ENCODE peak calls at places on chromosome 16, in seven cellular contexts. One of them, this sample, is unnamed.

GRCh38 chr16:49876716-49877129 is 20.8 kb upstream of the ZNF423 start:
- DNase-seq in AG04450: no peak
- DNase-seq in HCT116: no peak
- DNase-seq in GM12865: peak; percentile 44
- DNase-seq in upper lobe of right lung: peak; percentile 83
- DNase-seq in fibroblast of the aortic adventitia: no peak
- DNase-seq in body of pancreas: peak; percentile 86
- DNase-seq in this sample: no peak

GRCh38 chr16:65532218-65532617 is 410.4 kb upstream of the CDH11 start:
- DNase-seq in AG04450: no peak
- DNase-seq in HCT116: no peak
- DNase-seq in GM12865: no peak
- DNase-seq in upper lobe of right lung: no peak
- DNase-seq in fibroblast of the aortic adventitia: no peak
- DNase-seq in body of pancreas: no peak
- DNase-seq in this sample: no peak

GRCh38 chr16:46713634-46714033 is 24.2 kb downstream of the ORC6 start:
- DNase-seq in AG04450: no peak
- DNase-seq in HCT116: no peak
- DNase-seq in GM12865: no peak
- DNase-seq in upper lobe of right lung: no peak
- DNase-seq in fibroblast of the aortic adventitia: no peak
- DNase-seq in body of pancreas: no peak
- DNase-seq in this sample: no peak

GRCh38 chr16:31072540-31073072 is 1.4 kb downstream of the ZNF668 start:
- DNase-seq in AG04450: no peak
- DNase-seq in HCT116: no peak
- DNase-seq in GM12865: peak; percentile 56
- DNase-seq in upper lobe of right lung: no peak
- DNase-seq in fibroblast of the aortic adventitia: peak; percentile 42
- DNase-seq in body of pancreas: no peak
- DNase-seq in this sample: no peak

GRCh38 chr16:12639044-12639443 is 164.6 kb downstream of the CPPED1 start:
- DNase-seq in AG04450: no peak
- DNase-seq in HCT116: no peak
- DNase-seq in GM12865: no peak
- DNase-seq in upper lobe of right lung: no peak
- DNase-seq in fibroblast of the aortic adventitia: no peak
- DNase-seq in body of pancreas: no peak
- DNase-seq in this sample: peak; percentile 17

GRCh38 chr16:29734826-29735225 is 11.0 kb downstream of the C16orf54 start:
- DNase-seq in AG04450: no peak
- DNase-seq in HCT116: no peak
- DNase-seq in GM12865: no peak
- DNase-seq in upper lobe of right lung: no peak
- DNase-seq in fibroblast of the aortic adventitia: no peak
- DNase-seq in body of pancreas: no peak
- DNase-seq in this sample: no peak

GRCh38 chr16:86663691-86664517 is 85.6 kb downstream of the FOXL1 start:
- DNase-seq in AG04450: no peak
- DNase-seq in HCT116: no peak
- DNase-seq in GM12865: no peak
- DNase-seq in upper lobe of right lung: no peak
- DNase-seq in fibroblast of the aortic adventitia: peak; percentile 35
- DNase-seq in body of pancreas: no peak
- DNase-seq in this sample: no peak

GRCh38 chr16:23324727-23325126 is 22.6 kb downstream of the SCNN1B start:
- DNase-seq in AG04450: no peak
- DNase-seq in HCT116: no peak
- DNase-seq in GM12865: no peak
- DNase-seq in upper lobe of right lung: peak; percentile 89
- DNase-seq in fibroblast of the aortic adventitia: no peak
- DNase-seq in body of pancreas: peak; percentile 50
- DNase-seq in this sample: no peak

GRCh38 chr16:48053346-48053745 is 102.4 kb downstream of the ABCC12 start:
- DNase-seq in AG04450: peak; percentile 32
- DNase-seq in HCT116: no peak
- DNase-seq in GM12865: no peak
- DNase-seq in upper lobe of right lung: peak; percentile 70
- DNase-seq in fibroblast of the aortic adventitia: peak; percentile 82
- DNase-seq in body of pancreas: no peak
- DNase-seq in this sample: peak; percentile 4

GRCh38 chr16:57999971-58000705 is at the start of gene ZNF319:
- DNase-seq in AG04450: no peak
- DNase-seq in HCT116: no peak
- DNase-seq in GM12865: no peak
- DNase-seq in upper lobe of right lung: no peak
- DNase-seq in fibroblast of the aortic adventitia: no peak
- DNase-seq in body of pancreas: peak; percentile 35
- DNase-seq in this sample: no peak

GRCh38 chr16:27726621-27727275 is 176.8 kb downstream of the KATNIP start:
- DNase-seq in AG04450: no peak
- DNase-seq in HCT116: no peak
- DNase-seq in GM12865: no peak
- DNase-seq in upper lobe of right lung: no peak
- DNase-seq in fibroblast of the aortic adventitia: peak; percentile 85
- DNase-seq in body of pancreas: no peak
- DNase-seq in this sample: peak; percentile 9

GRCh38 chr16:4477966-4478365 is 1.8 kb downstream of the HMOX2 start:
- DNase-seq in AG04450: no peak
- DNase-seq in HCT116: peak; percentile 45
- DNase-seq in GM12865: no peak
- DNase-seq in upper lobe of right lung: no peak
- DNase-seq in fibroblast of the aortic adventitia: peak; percentile 57
- DNase-seq in body of pancreas: no peak
- DNase-seq in this sample: no peak

GRCh38 chr16:86758932-86759331 is 180.6 kb downstream of the FOXL1 start:
- DNase-seq in AG04450: no peak
- DNase-seq in HCT116: no peak
- DNase-seq in GM12865: no peak
- DNase-seq in upper lobe of right lung: no peak
- DNase-seq in fibroblast of the aortic adventitia: no peak
- DNase-seq in body of pancreas: no peak
- DNase-seq in this sample: no peak

GRCh38 chr16:914453-914852 is 56.3 kb downstream of the LMF1 start:
- DNase-seq in AG04450: no peak
- DNase-seq in HCT116: peak; percentile 12
- DNase-seq in GM12865: peak; percentile 3
- DNase-seq in upper lobe of right lung: no peak
- DNase-seq in fibroblast of the aortic adventitia: peak; percentile 4
- DNase-seq in body of pancreas: no peak
- DNase-seq in this sample: no peak

GRCh38 chr16:30609002-30609927 is 924 bp downstream of the ZNF689 start:
- DNase-seq in AG04450: no peak
- DNase-seq in HCT116: no peak
- DNase-seq in GM12865: peak; percentile 56
- DNase-seq in upper lobe of right lung: peak; percentile 86
- DNase-seq in fibroblast of the aortic adventitia: peak; percentile 35
- DNase-seq in body of pancreas: peak; percentile 61
- DNase-seq in this sample: no peak

GRCh38 chr16:85288341-85288868 is 176.1 kb upstream of the CIBAR2 start:
- DNase-seq in AG04450: no peak
- DNase-seq in HCT116: no peak
- DNase-seq in GM12865: no peak
- DNase-seq in upper lobe of right lung: no peak
- DNase-seq in fibroblast of the aortic adventitia: no peak
- DNase-seq in body of pancreas: no peak
- DNase-seq in this sample: no peak

GRCh38 chr16:2022723-2023097 is 3.1 kb downstream of the NPW start:
- DNase-seq in AG04450: no peak
- DNase-seq in HCT116: no peak
- DNase-seq in GM12865: peak; percentile 41
- DNase-seq in upper lobe of right lung: no peak
- DNase-seq in fibroblast of the aortic adventitia: no peak
- DNase-seq in body of pancreas: peak; percentile 51
- DNase-seq in this sample: no peak

GRCh38 chr16:26963109-26963508 is 103.6 kb upstream of the C16orf82 start:
- DNase-seq in AG04450: no peak
- DNase-seq in HCT116: peak; percentile 8
- DNase-seq in GM12865: peak; percentile 20
- DNase-seq in upper lobe of right lung: no peak
- DNase-seq in fibroblast of the aortic adventitia: peak; percentile 26
- DNase-seq in body of pancreas: no peak
- DNase-seq in this sample: no peak

GRCh38 chr16:31064882-31065461 is 9.1 kb downstream of the ZNF668 start:
- DNase-seq in AG04450: peak; percentile 89
- DNase-seq in HCT116: no peak
- DNase-seq in GM12865: no peak
- DNase-seq in upper lobe of right lung: no peak
- DNase-seq in fibroblast of the aortic adventitia: peak; percentile 97
- DNase-seq in body of pancreas: no peak
- DNase-seq in this sample: peak; percentile 83

GRCh38 chr16:30715777-30716445 is 16.9 kb downstream of the SRCAP start:
- DNase-seq in AG04450: no peak
- DNase-seq in HCT116: no peak
- DNase-seq in GM12865: peak; percentile 22
- DNase-seq in upper lobe of right lung: no peak
- DNase-seq in fibroblast of the aortic adventitia: no peak
- DNase-seq in body of pancreas: no peak
- DNase-seq in this sample: no peak

DNA sequence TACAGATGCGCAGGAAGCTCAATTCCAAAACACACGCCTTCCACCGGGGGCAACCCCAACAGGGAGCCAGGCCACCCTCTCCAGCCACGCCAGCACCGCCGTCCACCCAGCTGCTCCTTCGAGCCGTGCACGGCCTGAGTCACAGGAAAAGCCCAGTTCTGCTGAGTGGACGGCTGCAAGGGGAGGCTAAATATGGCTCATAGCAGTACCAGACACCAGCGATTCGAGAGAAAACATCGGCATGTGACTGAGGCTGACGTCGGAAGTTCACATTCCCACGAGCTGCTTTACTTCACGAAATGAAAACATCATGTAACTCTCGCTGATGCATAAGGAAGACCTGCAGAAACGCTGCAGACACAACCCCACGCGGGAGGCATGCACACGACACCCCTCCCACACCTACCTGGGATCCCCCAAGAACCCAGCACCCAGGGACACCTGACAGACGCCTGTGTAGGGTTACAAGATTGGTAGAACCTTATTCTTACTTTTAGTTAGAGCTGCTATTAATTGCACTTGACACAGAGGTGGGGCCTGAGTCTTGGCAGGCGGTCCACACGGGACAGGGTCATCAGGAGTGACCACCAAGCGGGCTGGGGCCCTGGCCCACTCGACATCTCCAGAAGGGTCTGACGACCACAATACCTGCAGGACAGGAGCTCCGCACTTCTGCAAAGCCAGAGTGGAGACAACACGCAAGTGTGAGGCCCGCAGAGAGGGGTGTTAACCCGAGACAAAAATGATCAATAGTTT is 116.8 kb downstream of the ANKRD11 start:
- DNase-seq in AG04450: no peak
- DNase-seq in HCT116: no peak
- DNase-seq in GM12865: no peak
- DNase-seq in upper lobe of right lung: no peak
- DNase-seq in fibroblast of the aortic adventitia: peak; percentile 71
- DNase-seq in body of pancreas: no peak
- DNase-seq in this sample: no peak
- TF ChIP-seq CTCF in AG04450: no peak
- TF ChIP-seq CTCF in HCT116: peak; percentile 10
- TF ChIP-seq CTCF in GM12865: no peak
- TF ChIP-seq CTCF in upper lobe of right lung: no peak
- TF ChIP-seq CTCF in fibroblast of the aortic adventitia: no peak
- TF ChIP-seq CTCF in body of pancreas: no peak
- TF ChIP-seq CTCF in this sample: no peak

DNA sequence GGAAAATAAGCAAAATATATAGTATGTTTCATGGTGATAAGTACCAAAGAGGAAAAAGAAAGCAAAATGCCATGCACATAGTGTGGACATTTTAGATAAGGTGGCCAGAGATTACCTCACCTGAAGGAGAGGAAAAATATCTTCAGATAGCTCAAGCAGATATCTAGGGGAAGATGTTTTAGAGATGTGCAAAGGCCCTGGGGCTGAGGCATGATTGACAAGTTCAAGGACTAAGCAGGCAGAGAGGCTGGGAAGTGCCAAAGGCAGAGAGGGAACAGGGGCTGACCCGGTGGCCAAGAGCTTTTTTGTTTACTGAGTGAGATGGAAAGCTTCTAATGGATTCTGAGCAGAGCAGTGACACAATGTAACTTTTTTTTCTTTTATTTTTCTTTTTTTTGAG is 4.4 kb upstream of the MT4 start:
- DNase-seq in AG04450: no peak
- DNase-seq in HCT116: no peak
- DNase-seq in GM12865: no peak
- DNase-seq in upper lobe of right lung: no peak
- DNase-seq in fibroblast of the aortic adventitia: no peak
- DNase-seq in body of pancreas: no peak
- DNase-seq in this sample: no peak
- H3K4me3 ChIP-seq in AG04450: no peak overlapping the region
- H3K4me3 ChIP-seq in HCT116: no peak overlapping the region
- H3K4me3 ChIP-seq in GM12865: no peak overlapping the region
- H3K4me3 ChIP-seq in upper lobe of right lung: no peak overlapping the region
- H3K4me3 ChIP-seq in fibroblast of the aortic adventitia: no peak overlapping the region
- H3K4me3 ChIP-seq in body of pancreas: no peak overlapping the region
- H3K4me3 ChIP-seq in this sample: no peak overlapping the region

DNA sequence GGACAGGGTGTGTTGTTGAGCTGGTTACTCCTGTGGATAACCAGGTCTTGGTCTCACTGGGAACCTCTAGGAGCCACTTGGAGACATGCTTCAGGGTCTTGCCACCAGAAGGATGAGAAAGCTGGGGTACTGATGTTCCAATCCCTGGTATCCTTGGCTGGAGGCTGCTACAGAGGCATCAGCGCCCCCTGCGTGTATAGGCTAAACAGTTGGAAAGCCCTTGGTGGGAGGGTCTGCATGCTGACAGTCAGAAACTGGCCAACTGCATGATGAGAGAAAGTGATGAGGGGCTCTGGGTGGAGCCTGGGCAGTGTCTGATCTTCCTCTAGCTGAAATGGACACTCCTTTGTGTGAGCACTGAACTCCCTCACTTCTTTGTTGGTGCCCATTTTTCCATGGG is 536.9 kb downstream of the XYLT1 start:
- DNase-seq in AG04450: no peak
- DNase-seq in HCT116: no peak
- DNase-seq in GM12865: no peak
- DNase-seq in upper lobe of right lung: no peak
- DNase-seq in fibroblast of the aortic adventitia: no peak
- DNase-seq in body of pancreas: no peak
- DNase-seq in this sample: no peak
- TF ChIP-seq CTCF in AG04450: no peak
- TF ChIP-seq CTCF in HCT116: no peak
- TF ChIP-seq CTCF in GM12865: no peak
- TF ChIP-seq CTCF in upper lobe of right lung: no peak
- TF ChIP-seq CTCF in fibroblast of the aortic adventitia: no peak
- TF ChIP-seq CTCF in body of pancreas: no peak
- TF ChIP-seq CTCF in this sample: no peak

DNA sequence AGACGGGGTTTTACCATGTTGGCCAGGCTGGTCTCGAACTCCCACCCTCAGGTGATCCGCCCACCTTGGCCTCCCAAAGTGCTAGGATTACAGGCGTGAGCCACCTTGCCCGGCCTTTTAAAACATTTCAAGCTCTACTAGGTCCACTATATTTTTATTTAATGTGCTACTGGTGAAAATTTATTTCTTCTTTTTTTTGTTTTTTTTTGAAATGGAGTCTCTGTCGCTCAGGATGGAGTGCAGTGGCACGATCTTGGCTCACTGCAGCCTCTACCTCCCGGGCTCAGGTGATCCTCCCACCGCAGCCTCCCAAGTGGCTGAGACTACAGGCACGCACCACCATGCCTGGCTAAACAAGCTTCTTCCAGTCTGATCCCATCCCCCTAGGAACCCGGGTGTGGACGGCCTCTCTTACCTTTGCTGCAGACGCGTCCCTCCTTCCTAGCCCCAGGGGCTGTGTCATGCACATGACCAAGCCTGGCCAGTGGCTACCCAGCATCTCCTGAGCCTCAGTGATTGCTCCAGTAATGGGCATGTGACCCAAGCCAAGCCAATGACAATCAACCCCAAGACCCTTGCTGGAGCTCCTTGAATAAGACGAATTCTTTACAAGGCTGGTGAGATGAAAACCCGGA is 40.1 kb upstream of the LITAF start:
- DNase-seq in AG04450: no peak
- DNase-seq in HCT116: no peak
- DNase-seq in GM12865: no peak
- DNase-seq in upper lobe of right lung: no peak
- DNase-seq in fibroblast of the aortic adventitia: no peak
- DNase-seq in body of pancreas: no peak
- DNase-seq in this sample: no peak
- H3K4me3 ChIP-seq in AG04450: no peak overlapping the region
- H3K4me3 ChIP-seq in HCT116: no peak overlapping the region
- H3K4me3 ChIP-seq in GM12865: no peak overlapping the region
- H3K4me3 ChIP-seq in upper lobe of right lung: no peak overlapping the region
- H3K4me3 ChIP-seq in fibroblast of the aortic adventitia: no peak overlapping the region
- H3K4me3 ChIP-seq in body of pancreas: no peak overlapping the region
- H3K4me3 ChIP-seq in this sample: no peak overlapping the region

This sample was measured in HFF-Myc.